ENCODE peak calls at places on chromosomes 5 and 9, in seven cellular contexts. P is astrocyte; O is T1000; Y is NCI-H146; N is pons; E is HuH-7; S is stimulated activated CD4-positive, alpha-beta T cell treated with anti-CD3 and anti-CD28 coated beads, Interleukin-1b, Interleukin-23, amount 100 ng/mL, for 1 hour. T is an unnamed sample.

GRCh38 chr5:150112211-150113046 is 26.1 kb upstream of the CSF1R start:
- DNase-seq in P (peak; percentile 90), O (peak; percentile 83), Y (no peak), N (no peak), E (no peak), S (no peak), T (peak; percentile 83)

GRCh38 chr5:35031276-35031675 is 16.5 kb downstream of the AGXT2 start:
- DNase-seq in P (peak; percentile 79), O (no peak), Y (no peak), N (no peak), E (no peak), S (no peak), T (no peak)

GRCh38 chr5:26582350-26583040 is 455.9 kb downstream of the CDH9 start:
- DNase-seq in P (no peak), O (no peak), Y (no peak), N (no peak), E (no peak), S (no peak), T (no peak)

GRCh38 chr5:178106556-178107239 is 6.6 kb upstream of the N4BP3 start:
- DNase-seq in P (no peak), O (no peak), Y (no peak), N (no peak), E (no peak), S (no peak), T (no peak)

GRCh38 chr5:141623197-141623596 is 4.4 kb upstream of the DIAPH1 start:
- DNase-seq in P (no peak), O (no peak), Y (no peak), N (peak; percentile 77), E (no peak), S (no peak), T (no peak)

GRCh38 chr5:135162661-135163265 is 128.7 kb upstream of the PITX1 start:
- DNase-seq in P (no peak), O (no peak), Y (no peak), N (no peak), E (no peak), S (no peak), T (no peak)

GRCh38 chr5:149030392-149030791 is 32.5 kb downstream of the SH3TC2 start:
- DNase-seq in P (peak; percentile 60), O (no peak), Y (no peak), N (no peak), E (no peak), S (no peak), T (no peak)

GRCh38 chr9:134800791-134801339 is 79.7 kb upstream of the FCN2 start:
- DNase-seq in P (no peak), O (no peak), Y (no peak), N (no peak), E (no peak), S (no peak), T (no peak)

GRCh38 chr5:169121631-169122420 is 179.1 kb downstream of the SLIT3 start:
- DNase-seq in P (peak; percentile 25), O (no peak), Y (no peak), N (no peak), E (no peak), S (no peak), T (no peak)

GRCh38 chr9:121784706-121785426 is 133.4 kb downstream of the DAB2IP start:
- DNase-seq in P (no peak), O (no peak), Y (no peak), N (no peak), E (no peak), S (no peak), T (no peak)

GRCh38 chr5:79858097-79858723 is 132.9 kb downstream of the MTX3 start:
- DNase-seq in P (peak; percentile 15), O (peak; percentile 28), Y (peak; percentile 54), N (peak; percentile 66), E (peak; percentile 47), S (peak; percentile 50), T (peak; percentile 17)

GRCh38 chr5:168301593-168302388 is 10.3 kb downstream of the WWC1 start:
- DNase-seq in P (no peak), O (peak; percentile 10), Y (peak; percentile 76), N (no peak), E (no peak), S (no peak), T (no peak)

GRCh38 chr5:75522542-75522941 is 10.9 kb downstream of the POLK start:
- DNase-seq in P (no peak), O (no peak), Y (no peak), N (no peak), E (no peak), S (no peak), T (no peak)

GRCh38 chr5:157247267-157247666 is 18.7 kb upstream of the CYFIP2 start:
- DNase-seq in P (no peak), O (no peak), Y (no peak), N (no peak), E (no peak), S (no peak), T (no peak)

GRCh38 chr9:113622600-113623400 is 159.3 kb downstream of the RGS3 start:
- DNase-seq in P (peak; percentile 95), O (peak; percentile 65), Y (peak; percentile 85), N (no peak), E (no peak), S (no peak), T (peak; percentile 79)

GRCh38 chr9:131679261-131680020 is 60.4 kb downstream of the RAPGEF1 start:
- DNase-seq in P (no peak), O (no peak), Y (no peak), N (no peak), E (no peak), S (no peak), T (no peak)

GRCh38 chr5:1780621-1780945 is 19.1 kb downstream of the MRPL36 start:
- DNase-seq in P (no peak), O (no peak), Y (no peak), N (no peak), E (no peak), S (no peak), T (no peak)

GRCh38 chr9:127450170-127450830 is 906 bp downstream of the RPL12 start:
- DNase-seq in P (no peak), O (no peak), Y (no peak), N (no peak), E (no peak), S (no peak), T (no peak)

GRCh38 chr9:129891519-129891918 is 56.3 kb downstream of the USP20 start:
- DNase-seq in P (no peak), O (no peak), Y (no peak), N (no peak), E (no peak), S (no peak), T (no peak)

GRCh38 chr5:128144491-128144890 is 60.9 kb downstream of the SLC12A2 start:
- DNase-seq in P (peak; percentile 73), O (no peak), Y (no peak), N (peak; percentile 27), E (no peak), S (no peak), T (no peak)

T was measured in H54.